ENCODE peak calls at places on chromosomes 4 and X, in seven cellular contexts. G is activated CD4-positive, alpha-beta T cell treated with anti-CD3 and anti-CD28 coated beads for 1 hour; L is naive B cell; A is islet precursor cell; T is NCI-H2107; K is sciatic nerve; F is activated gamma-delta T cell treated with Interleukin-2 at 50 U/mL for 16 hours. U is an unnamed sample.

GRCh38 chr4:144090744-144091143 is 49.8 kb downstream of the GYPA start:
- DNase-seq in G (no peak), L (no peak), A (no peak), T (no peak), K (no peak), F (no peak), U (no peak)

GRCh38 chrX:1657367-1658082 is 42.7 kb downstream of the ASMT start:
- DNase-seq in G (peak), L (peak), A (peak), T (peak), K (no peak), F (peak), U (no peak)

GRCh38 chr4:136713140-136713539 is 819.2 kb downstream of the PCDH18 start:
- DNase-seq in G (no peak), L (no peak), A (no peak), T (no peak), K (no peak), F (no peak), U (no peak)

GRCh38 chrX:139194571-139195280 is 335.8 kb upstream of the F9 start:
- DNase-seq in G (no peak), L (no peak), A (peak), T (no peak), K (peak), F (no peak), U (no peak)

GRCh38 chrX:150926304-150926703 is 27.8 kb upstream of the CD99L2 start:
- DNase-seq in G (no peak), L (no peak), A (no peak), T (no peak), K (no peak), F (no peak), U (no peak)

GRCh38 chr4:119099227-119099910 is 36.3 kb upstream of the MYOZ2 start:
- DNase-seq in G (no peak), L (no peak), A (no peak), T (no peak), K (no peak), F (no peak), U (no peak)

GRCh38 chrX:154308108-154308946 is 12.7 kb downstream of the TKTL1 start:
- DNase-seq in G (peak), L (peak), A (peak), T (no peak), K (peak), F (peak), U (peak)

GRCh38 chrX:116204947-116205346 is 34.4 kb downstream of the AGTR2 start:
- DNase-seq in G (no peak), L (no peak), A (no peak), T (no peak), K (no peak), F (no peak), U (no peak)

GRCh38 chr4:89204624-89205023 is 93.3 kb downstream of the TIGD2 start:
- DNase-seq in G (no peak), L (no peak), A (no peak), T (no peak), K (no peak), F (no peak), U (no peak)

GRCh38 chr4:173013232-173013932 is 155.2 kb upstream of the GALNT7 start:
- DNase-seq in G (peak), L (peak), A (no peak), T (no peak), K (no peak), F (peak), U (peak)

GRCh38 chr4:85498068-85498733 is 23.3 kb downstream of the ARHGAP24 start:
- DNase-seq in G (no peak), L (peak), A (no peak), T (no peak), K (peak), F (no peak), U (no peak)

GRCh38 chrX:349196-349595 is 30.6 kb upstream of the GTPBP6 start:
- DNase-seq in G (no peak), L (no peak), A (peak), T (no peak), K (no peak), F (no peak), U (no peak)